ENCODE peak calls at places on chromosomes 12 and 14, in six cellular contexts. One of them, this sample, is unnamed.

GRCh38 chr12:82912406-82912805 is 225.7 kb downstream of the TMTC2 start:
- DNase-seq in CD8-positive, alpha-beta T cell: no peak
- DNase-seq in sigmoid colon: no peak
- DNase-seq in breast epithelium: no peak
- DNase-seq in CD8-positive, alpha-beta memory T cell: no peak
- DNase-seq in mammary epithelial cell: peak; percentile 76
- DNase-seq in this sample: no peak

GRCh38 chr12:128015276-128015675 is 251.7 kb upstream of the TMEM132C start:
- DNase-seq in CD8-positive, alpha-beta T cell: no peak
- DNase-seq in sigmoid colon: no peak
- DNase-seq in breast epithelium: no peak
- DNase-seq in CD8-positive, alpha-beta memory T cell: no peak
- DNase-seq in mammary epithelial cell: no peak
- DNase-seq in this sample: no peak

GRCh38 chr12:3313066-3313465 is 177.9 kb upstream of the PRMT8 start:
- DNase-seq in CD8-positive, alpha-beta T cell: no peak
- DNase-seq in sigmoid colon: no peak
- DNase-seq in breast epithelium: no peak
- DNase-seq in CD8-positive, alpha-beta memory T cell: no peak
- DNase-seq in mammary epithelial cell: peak; percentile 57
- DNase-seq in this sample: no peak

GRCh38 chr12:4107436-4107878 is 166.1 kb upstream of the CCND2 start:
- DNase-seq in CD8-positive, alpha-beta T cell: peak; percentile 70
- DNase-seq in sigmoid colon: no peak
- DNase-seq in breast epithelium: peak; percentile 29
- DNase-seq in CD8-positive, alpha-beta memory T cell: peak; percentile 80
- DNase-seq in mammary epithelial cell: peak; percentile 79
- DNase-seq in this sample: peak; percentile 55

GRCh38 chr14:52413729-52414453 is 99.8 kb downstream of the PTGER2 start:
- DNase-seq in CD8-positive, alpha-beta T cell: no peak
- DNase-seq in sigmoid colon: no peak
- DNase-seq in breast epithelium: no peak
- DNase-seq in CD8-positive, alpha-beta memory T cell: no peak
- DNase-seq in mammary epithelial cell: no peak
- DNase-seq in this sample: no peak

GRCh38 chr12:22821985-22822384 is 197.0 kb downstream of the ETNK1 start:
- DNase-seq in CD8-positive, alpha-beta T cell: no peak
- DNase-seq in sigmoid colon: no peak
- DNase-seq in breast epithelium: no peak
- DNase-seq in CD8-positive, alpha-beta memory T cell: no peak
- DNase-seq in mammary epithelial cell: no peak
- DNase-seq in this sample: no peak

GRCh38 chr12:46266382-46266791 is 2.5 kb downstream of the SLC38A1 start:
- DNase-seq in CD8-positive, alpha-beta T cell: no peak
- DNase-seq in sigmoid colon: no peak
- DNase-seq in breast epithelium: no peak
- DNase-seq in CD8-positive, alpha-beta memory T cell: peak; percentile 63
- DNase-seq in mammary epithelial cell: peak; percentile 69
- DNase-seq in this sample: peak; percentile 24

GRCh38 chr14:75168586-75169335 is 7.7 kb downstream of the TMED10 start:
- DNase-seq in CD8-positive, alpha-beta T cell: no peak
- DNase-seq in sigmoid colon: no peak
- DNase-seq in breast epithelium: no peak
- DNase-seq in CD8-positive, alpha-beta memory T cell: no peak
- DNase-seq in mammary epithelial cell: no peak
- DNase-seq in this sample: no peak

GRCh38 chr14:90301580-90302181 is 30.1 kb downstream of the NRDE2 start:
- DNase-seq in CD8-positive, alpha-beta T cell: no peak
- DNase-seq in sigmoid colon: no peak
- DNase-seq in breast epithelium: no peak
- DNase-seq in CD8-positive, alpha-beta memory T cell: no peak
- DNase-seq in mammary epithelial cell: peak; percentile 25
- DNase-seq in this sample: no peak

GRCh38 chr12:42534184-42534838 is 55.2 kb downstream of the PRICKLE1 start:
- DNase-seq in CD8-positive, alpha-beta T cell: no peak
- DNase-seq in sigmoid colon: no peak
- DNase-seq in breast epithelium: no peak
- DNase-seq in CD8-positive, alpha-beta memory T cell: no peak
- DNase-seq in mammary epithelial cell: no peak
- DNase-seq in this sample: no peak

GRCh38 chr14:54548491-54548890 is 18.4 kb upstream of the SAMD4A start:
- DNase-seq in CD8-positive, alpha-beta T cell: no peak
- DNase-seq in sigmoid colon: no peak
- DNase-seq in breast epithelium: no peak
- DNase-seq in CD8-positive, alpha-beta memory T cell: no peak
- DNase-seq in mammary epithelial cell: no peak
- DNase-seq in this sample: no peak

GRCh38 chr14:99964979-99965378 is 100.2 kb upstream of the EVL start:
- DNase-seq in CD8-positive, alpha-beta T cell: no peak
- DNase-seq in sigmoid colon: no peak
- DNase-seq in breast epithelium: no peak
- DNase-seq in CD8-positive, alpha-beta memory T cell: no peak
- DNase-seq in mammary epithelial cell: no peak
- DNase-seq in this sample: no peak

GRCh38 chr12:101737476-101737875 is 1.8 kb downstream of the SYCP3 start:
- DNase-seq in CD8-positive, alpha-beta T cell: no peak
- DNase-seq in sigmoid colon: no peak
- DNase-seq in breast epithelium: no peak
- DNase-seq in CD8-positive, alpha-beta memory T cell: no peak
- DNase-seq in mammary epithelial cell: no peak
- DNase-seq in this sample: no peak

GRCh38 chr14:53599221-53599945 is 357.2 kb downstream of the BMP4 start:
- DNase-seq in CD8-positive, alpha-beta T cell: no peak
- DNase-seq in sigmoid colon: no peak
- DNase-seq in breast epithelium: no peak
- DNase-seq in CD8-positive, alpha-beta memory T cell: no peak
- DNase-seq in mammary epithelial cell: no peak
- DNase-seq in this sample: no peak

GRCh38 chr14:95545769-95546168 is 10.9 kb downstream of the GLRX5 start:
- DNase-seq in CD8-positive, alpha-beta T cell: no peak
- DNase-seq in sigmoid colon: no peak
- DNase-seq in breast epithelium: no peak
- DNase-seq in CD8-positive, alpha-beta memory T cell: no peak
- DNase-seq in mammary epithelial cell: peak; percentile 81
- DNase-seq in this sample: no peak

GRCh38 chr12:22286569-22286968 is 47.9 kb downstream of the ST8SIA1 start:
- DNase-seq in CD8-positive, alpha-beta T cell: no peak
- DNase-seq in sigmoid colon: no peak
- DNase-seq in breast epithelium: no peak
- DNase-seq in CD8-positive, alpha-beta memory T cell: no peak
- DNase-seq in mammary epithelial cell: no peak
- DNase-seq in this sample: no peak

GRCh38 chr12:64147011-64147671 is 75.0 kb downstream of the KICS2 start:
- DNase-seq in CD8-positive, alpha-beta T cell: no peak
- DNase-seq in sigmoid colon: no peak
- DNase-seq in breast epithelium: no peak
- DNase-seq in CD8-positive, alpha-beta memory T cell: no peak
- DNase-seq in mammary epithelial cell: no peak
- DNase-seq in this sample: no peak

GRCh38 chr12:127113945-127114344 is 1153.0 kb upstream of the TMEM132C start:
- DNase-seq in CD8-positive, alpha-beta T cell: no peak
- DNase-seq in sigmoid colon: no peak
- DNase-seq in breast epithelium: no peak
- DNase-seq in CD8-positive, alpha-beta memory T cell: no peak
- DNase-seq in mammary epithelial cell: no peak
- DNase-seq in this sample: no peak

GRCh38 chr12:88153959-88154358 is 11.9 kb downstream of the TMTC3 start:
- DNase-seq in CD8-positive, alpha-beta T cell: no peak
- DNase-seq in sigmoid colon: no peak
- DNase-seq in breast epithelium: no peak
- DNase-seq in CD8-positive, alpha-beta memory T cell: no peak
- DNase-seq in mammary epithelial cell: no peak
- DNase-seq in this sample: no peak

GRCh38 chr12:30719060-30719459 is 23.4 kb upstream of the IPO8 start:
- DNase-seq in CD8-positive, alpha-beta T cell: no peak
- DNase-seq in sigmoid colon: no peak
- DNase-seq in breast epithelium: no peak
- DNase-seq in CD8-positive, alpha-beta memory T cell: no peak
- DNase-seq in mammary epithelial cell: peak; percentile 14
- DNase-seq in this sample: no peak

GRCh38 chr12:80299976-80300375 is 144.1 kb upstream of the PTPRQ start:
- DNase-seq in CD8-positive, alpha-beta T cell: no peak
- DNase-seq in sigmoid colon: no peak
- DNase-seq in breast epithelium: no peak
- DNase-seq in CD8-positive, alpha-beta memory T cell: no peak
- DNase-seq in mammary epithelial cell: peak; percentile 14
- DNase-seq in this sample: no peak

GRCh38 chr14:81315344-81315743 is 84.8 kb downstream of the STON2 start:
- DNase-seq in CD8-positive, alpha-beta T cell: no peak
- DNase-seq in sigmoid colon: no peak
- DNase-seq in breast epithelium: no peak
- DNase-seq in CD8-positive, alpha-beta memory T cell: no peak
- DNase-seq in mammary epithelial cell: no peak
- DNase-seq in this sample: no peak

GRCh38 chr14:58663494-58664111 is 25.8 kb downstream of the DACT1 start:
- DNase-seq in CD8-positive, alpha-beta T cell: no peak
- DNase-seq in sigmoid colon: no peak
- DNase-seq in breast epithelium: no peak
- DNase-seq in CD8-positive, alpha-beta memory T cell: no peak
- DNase-seq in mammary epithelial cell: peak; percentile 61
- DNase-seq in this sample: no peak

GRCh38 chr12:103936679-103937078 is 6.5 kb downstream of the HSP90B1 start:
- DNase-seq in CD8-positive, alpha-beta T cell: no peak
- DNase-seq in sigmoid colon: no peak
- DNase-seq in breast epithelium: no peak
- DNase-seq in CD8-positive, alpha-beta memory T cell: no peak
- DNase-seq in mammary epithelial cell: no peak
- DNase-seq in this sample: no peak

GRCh38 chr12:51752490-51752889 is 96.0 kb downstream of the FIGNL2 start:
- DNase-seq in CD8-positive, alpha-beta T cell: no peak
- DNase-seq in sigmoid colon: peak; percentile 85
- DNase-seq in breast epithelium: peak; percentile 85
- DNase-seq in CD8-positive, alpha-beta memory T cell: no peak
- DNase-seq in mammary epithelial cell: peak; percentile 62
- DNase-seq in this sample: no peak

GRCh38 chr14:76752744-76753143 is 8.5 kb upstream of the VASH1 start:
- DNase-seq in CD8-positive, alpha-beta T cell: no peak
- DNase-seq in sigmoid colon: no peak
- DNase-seq in breast epithelium: no peak
- DNase-seq in CD8-positive, alpha-beta memory T cell: no peak
- DNase-seq in mammary epithelial cell: no peak
- DNase-seq in this sample: no peak

GRCh38 chr12:570949-571794 is 92.1 kb downstream of the NINJ2 start:
- DNase-seq in CD8-positive, alpha-beta T cell: no peak
- DNase-seq in sigmoid colon: peak; percentile 93
- DNase-seq in breast epithelium: peak; percentile 78
- DNase-seq in CD8-positive, alpha-beta memory T cell: peak; percentile 31
- DNase-seq in mammary epithelial cell: peak; percentile 84
- DNase-seq in this sample: no peak

GRCh38 chr14:74531467-74531866 is 37.9 kb downstream of the ISCA2 start:
- DNase-seq in CD8-positive, alpha-beta T cell: no peak
- DNase-seq in sigmoid colon: no peak
- DNase-seq in breast epithelium: no peak
- DNase-seq in CD8-positive, alpha-beta memory T cell: no peak
- DNase-seq in mammary epithelial cell: peak; percentile 65
- DNase-seq in this sample: no peak

GRCh38 chr14:91149462-91149861 is 35.6 kb downstream of the DGLUCY start:
- DNase-seq in CD8-positive, alpha-beta T cell: no peak
- DNase-seq in sigmoid colon: peak; percentile 86
- DNase-seq in breast epithelium: peak; percentile 83
- DNase-seq in CD8-positive, alpha-beta memory T cell: no peak
- DNase-seq in mammary epithelial cell: peak; percentile 98
- DNase-seq in this sample: no peak

GRCh38 chr14:19823765-19824164 is 20.2 kb downstream of the OR4N2 start:
- DNase-seq in CD8-positive, alpha-beta T cell: no peak
- DNase-seq in sigmoid colon: no peak
- DNase-seq in breast epithelium: no peak
- DNase-seq in CD8-positive, alpha-beta memory T cell: no peak
- DNase-seq in mammary epithelial cell: no peak
- DNase-seq in this sample: no peak

GRCh38 chr14:19828314-19828713 is 24.7 kb downstream of the OR4N2 start:
- DNase-seq in CD8-positive, alpha-beta T cell: no peak
- DNase-seq in sigmoid colon: no peak
- DNase-seq in breast epithelium: no peak
- DNase-seq in CD8-positive, alpha-beta memory T cell: no peak
- DNase-seq in mammary epithelial cell: no peak
- DNase-seq in this sample: no peak

GRCh38 chr14:19823178-19823577 is 19.6 kb downstream of the OR4N2 start:
- DNase-seq in CD8-positive, alpha-beta T cell: no peak
- DNase-seq in sigmoid colon: no peak
- DNase-seq in breast epithelium: no peak
- DNase-seq in CD8-positive, alpha-beta memory T cell: no peak
- DNase-seq in mammary epithelial cell: no peak
- DNase-seq in this sample: no peak
- H3K9me3 ChIP-seq in CD8-positive, alpha-beta T cell: no peaks in the 10 kb centered on the region
- H3K9me3 ChIP-seq in sigmoid colon: peaks cover 2% of the 10 kb centered on the region
- H3K9me3 ChIP-seq in breast epithelium: no peaks in the 10 kb centered on the region
- H3K9me3 ChIP-seq in CD8-positive, alpha-beta memory T cell: no peaks in the 10 kb centered on the region
- H3K9me3 ChIP-seq in mammary epithelial cell: peaks cover 11% of the 10 kb centered on the region
- H3K9me3 ChIP-seq in this sample: no peaks in the 10 kb centered on the region

GRCh38 chr12:38151991-38152700 is 164.4 kb upstream of the ALG10B start:
- DNase-seq in CD8-positive, alpha-beta T cell: no peak
- DNase-seq in sigmoid colon: no peak
- DNase-seq in breast epithelium: no peak
- DNase-seq in CD8-positive, alpha-beta memory T cell: no peak
- DNase-seq in mammary epithelial cell: no peak
- DNase-seq in this sample: no peak
- H3K9me3 ChIP-seq in CD8-positive, alpha-beta T cell: no peaks in the 10 kb centered on the region
- H3K9me3 ChIP-seq in sigmoid colon: no peaks in the 10 kb centered on the region
- H3K9me3 ChIP-seq in breast epithelium: no peaks in the 10 kb centered on the region
- H3K9me3 ChIP-seq in CD8-positive, alpha-beta memory T cell: no peaks in the 10 kb centered on the region
- H3K9me3 ChIP-seq in mammary epithelial cell: peaks cover 3% of the 10 kb centered on the region
- H3K9me3 ChIP-seq in this sample: no peaks in the 10 kb centered on the region

DNA sequence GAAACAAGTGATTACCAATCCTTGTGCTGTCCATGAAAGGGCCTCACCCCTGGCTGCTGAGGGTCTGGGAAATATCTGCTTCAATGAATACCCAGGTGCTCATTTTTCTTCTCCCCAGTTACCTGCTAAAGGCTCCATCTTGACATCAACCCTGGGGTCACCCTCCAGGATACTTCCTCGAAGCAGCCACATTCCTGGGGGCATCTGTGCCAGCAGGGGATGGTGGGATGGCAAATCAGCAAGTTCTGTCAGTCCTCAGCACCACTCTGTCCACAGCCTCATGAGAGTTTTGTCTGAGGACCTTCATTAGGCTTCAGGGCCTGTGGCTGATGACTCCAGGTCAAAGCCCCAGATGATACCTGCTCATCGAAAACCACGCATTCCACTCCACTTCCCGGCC is 124.8 kb downstream of the ZFP36L1 start:
- DNase-seq in CD8-positive, alpha-beta T cell: no peak
- DNase-seq in sigmoid colon: no peak
- DNase-seq in breast epithelium: no peak
- DNase-seq in CD8-positive, alpha-beta memory T cell: no peak
- DNase-seq in mammary epithelial cell: no peak
- DNase-seq in this sample: no peak
- H3K9me3 ChIP-seq in CD8-positive, alpha-beta T cell: no peaks in the 10 kb centered on the region
- H3K9me3 ChIP-seq in sigmoid colon: no peaks in the 10 kb centered on the region
- H3K9me3 ChIP-seq in breast epithelium: no peaks in the 10 kb centered on the region
- H3K9me3 ChIP-seq in CD8-positive, alpha-beta memory T cell: no peaks in the 10 kb centered on the region
- H3K9me3 ChIP-seq in mammary epithelial cell: no peaks in the 10 kb centered on the region
- H3K9me3 ChIP-seq in this sample: no peaks in the 10 kb centered on the region

DNA sequence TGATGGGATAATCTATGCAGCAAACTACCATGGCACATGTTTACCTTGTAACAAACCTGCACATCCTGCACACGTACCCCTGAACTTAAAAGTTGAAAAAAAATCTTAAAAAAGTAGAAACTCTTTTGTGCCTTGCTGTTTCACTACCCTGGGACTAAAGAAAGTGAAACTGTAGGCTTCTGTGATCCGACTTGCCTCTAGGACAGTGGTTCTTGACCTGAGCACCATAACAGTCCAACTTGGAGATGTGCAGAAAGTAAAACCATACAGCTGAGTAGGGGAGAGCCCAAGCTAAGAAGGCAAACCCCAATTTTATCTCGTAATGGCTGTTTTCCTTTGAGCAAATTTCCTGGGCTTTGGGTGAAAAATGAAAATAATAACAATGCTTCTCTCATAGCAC is 335.1 kb downstream of the BTG1 start:
- DNase-seq in CD8-positive, alpha-beta T cell: no peak
- DNase-seq in sigmoid colon: no peak
- DNase-seq in breast epithelium: no peak
- DNase-seq in CD8-positive, alpha-beta memory T cell: no peak
- DNase-seq in mammary epithelial cell: no peak
- DNase-seq in this sample: no peak
- H3K9me3 ChIP-seq in CD8-positive, alpha-beta T cell: no peaks in the 10 kb centered on the region
- H3K9me3 ChIP-seq in sigmoid colon: peaks cover 6% of the 10 kb centered on the region
- H3K9me3 ChIP-seq in breast epithelium: peaks cover 7% of the 10 kb centered on the region
- H3K9me3 ChIP-seq in CD8-positive, alpha-beta memory T cell: peaks cover 5% of the 10 kb centered on the region
- H3K9me3 ChIP-seq in mammary epithelial cell: no peaks in the 10 kb centered on the region
- H3K9me3 ChIP-seq in this sample: peaks cover 6% of the 10 kb centered on the region